ENCODE peak calls at places on chromosome 12, in seven cellular contexts. D is HEK293T, Q is Caki2, J is amniotic stem cell, Z is NCI-H345, H is NB4, E is HT-29. V is an unnamed sample.

GRCh38 chr12:132423251-132424117 is 66.5 kb upstream of the FBRSL1 start:
- DNase-seq in D (peak), Q (peak), J (no peak), Z (no peak), H (peak), E (no peak), V (peak)

GRCh38 chr12:127742231-127742630 is 524.7 kb upstream of the TMEM132C start:
- DNase-seq in D (no peak), Q (no peak), J (no peak), Z (no peak), H (no peak), E (no peak), V (no peak)

GRCh38 chr12:69880566-69880965 is 55.5 kb downstream of the MYRFL start:
- DNase-seq in D (no peak), Q (peak), J (no peak), Z (peak), H (peak), E (no peak), V (peak)

GRCh38 chr12:105748806-105749600 is 389.8 kb downstream of the NUAK1 start:
- DNase-seq in D (no peak), Q (no peak), J (no peak), Z (no peak), H (no peak), E (no peak), V (no peak)

GRCh38 chr12:109357032-109357431 is 9.3 kb downstream of the MYO1H start:
- DNase-seq in D (no peak), Q (no peak), J (no peak), Z (no peak), H (no peak), E (no peak), V (no peak)

GRCh38 chr12:29783773-29784666 is at the start of gene TMTC1:
- DNase-seq in D (peak), Q (peak), J (peak), Z (peak), H (no peak), E (no peak), V (peak)

GRCh38 chr12:114407566-114408411 is 1.8 kb upstream of the TBX5 start:
- DNase-seq in D (no peak), Q (no peak), J (no peak), Z (no peak), H (no peak), E (no peak), V (peak)

GRCh38 chr12:4909734-4910501 is at the start of gene KCNA1:
- DNase-seq in D (peak), Q (no peak), J (no peak), Z (peak), H (no peak), E (no peak), V (peak)

GRCh38 chr12:95164656-95165055 is 52.6 kb downstream of the FGD6 start:
- DNase-seq in D (no peak), Q (no peak), J (no peak), Z (no peak), H (no peak), E (no peak), V (no peak)

GRCh38 chr12:49089831-49090773 is 4.5 kb downstream of the DHH start:
- DNase-seq in D (no peak), Q (no peak), J (no peak), Z (no peak), H (no peak), E (no peak), V (peak)

GRCh38 chr12:63880742-63881141 is 36.2 kb downstream of the SRGAP1 start:
- DNase-seq in D (no peak), Q (no peak), J (no peak), Z (no peak), H (no peak), E (no peak), V (no peak)

GRCh38 chr12:56679834-56680575 is 8.1 kb downstream of the PTGES3 start:
- DNase-seq in D (no peak), Q (no peak), J (no peak), Z (no peak), H (no peak), E (no peak), V (peak)

GRCh38 chr12:96289067-96289466 is 94.9 kb downstream of the ELK3 start:
- DNase-seq in D (no peak), Q (no peak), J (no peak), Z (no peak), H (no peak), E (no peak), V (no peak)

GRCh38 chr12:1911598-1912575 is 6.6 kb downstream of the CACNA2D4 start:
- DNase-seq in D (peak), Q (no peak), J (no peak), Z (peak), H (peak), E (no peak), V (peak)

GRCh38 chr12:101671839-101672238 is 25.6 kb upstream of the CHPT1 start:
- DNase-seq in D (no peak), Q (no peak), J (no peak), Z (no peak), H (no peak), E (no peak), V (no peak)